ENCODE peak calls at places on chromosomes 5 and 9, in seven cellular contexts. X is suprapubic skin, Q is HCT116, C is body of pancreas, L is breast epithelium, K is gastrocnemius medialis, A is ovary. H is an unnamed sample.

GRCh38 chr9:122445155-122445749 is 32.5 kb downstream of the OR1J1 start:
- DNase-seq in X (no peak), Q (no peak), C (no peak), L (no peak), K (no peak), A (no peak), H (no peak)

GRCh38 chr5:123881791-123882244 is 369.8 kb downstream of the CSNK1G3 start:
- DNase-seq in X (no peak), Q (no peak), C (no peak), L (no peak), K (no peak), A (no peak), H (no peak)

GRCh38 chr5:142000709-142001484 is 11.9 kb downstream of the GNPDA1 start:
- DNase-seq in X (no peak), Q (no peak), C (no peak), L (no peak), K (no peak), A (no peak), H (no peak)

GRCh38 chr5:175035882-175036533 is 311.6 kb downstream of the MSX2 start:
- DNase-seq in X (no peak), Q (peak), C (no peak), L (no peak), K (no peak), A (no peak), H (no peak)

GRCh38 chr5:146137967-146138403 is 32.6 kb upstream of the PLAC8L1 start:
- DNase-seq in X (no peak), Q (no peak), C (no peak), L (peak), K (no peak), A (no peak), H (no peak)

GRCh38 chr5:176533390-176533789 is 3.8 kb downstream of the RNF44 start:
- DNase-seq in X (no peak), Q (no peak), C (no peak), L (no peak), K (no peak), A (peak), H (no peak)

GRCh38 chr9:22105005-22105722 is 96.1 kb upstream of the CDKN2B start:
- DNase-seq in X (no peak), Q (no peak), C (no peak), L (no peak), K (no peak), A (no peak), H (no peak)

GRCh38 chr5:34804398-34804797 is 34.6 kb upstream of the TTC23L start:
- DNase-seq in X (no peak), Q (no peak), C (no peak), L (no peak), K (no peak), A (no peak), H (no peak)

GRCh38 chr9:20356392-20357206 is 265.7 kb downstream of the MLLT3 start:
- DNase-seq in X (no peak), Q (peak), C (peak), L (peak), K (peak), A (peak), H (peak)

GRCh38 chr5:6729400-6730310 is 16.4 kb downstream of the TENT4A start:
- DNase-seq in X (no peak), Q (no peak), C (peak), L (no peak), K (no peak), A (no peak), H (no peak)

GRCh38 chr9:133106511-133107244 is 14.4 kb downstream of the RALGDS start:
- DNase-seq in X (no peak), Q (no peak), C (no peak), L (no peak), K (peak), A (peak), H (peak)

GRCh38 chr5:56608216-56608925 is 207.0 kb upstream of the MAP3K1 start:
- DNase-seq in X (no peak), Q (no peak), C (no peak), L (no peak), K (no peak), A (no peak), H (no peak)

GRCh38 chr9:18359335-18359734 is 114.6 kb upstream of the ADAMTSL1 start:
- DNase-seq in X (no peak), Q (no peak), C (no peak), L (no peak), K (no peak), A (no peak), H (no peak)

GRCh38 chr5:72067682-72068470 is 39.4 kb upstream of the MAP1B start:
- DNase-seq in X (no peak), Q (peak), C (no peak), L (no peak), K (no peak), A (no peak), H (no peak)

GRCh38 chr5:4553968-4554367 is 586.2 kb upstream of the ADAMTS16 start:
- DNase-seq in X (no peak), Q (no peak), C (no peak), L (no peak), K (no peak), A (no peak), H (no peak)

GRCh38 chr5:28301676-28302075 is 1263.3 kb upstream of the CDH9 start:
- DNase-seq in X (no peak), Q (no peak), C (no peak), L (no peak), K (no peak), A (no peak), H (no peak)
- H3K27ac ChIP-seq in X (no peak), Q (no peak), C (no peak), L (no peak), K (no peak), A (no peak), H (no peak)

GRCh38 chr5:134524219-134524825 is 1.1 kb upstream of the JADE2 start:
- DNase-seq in X (peak), Q (no peak), C (peak), L (peak), K (peak), A (peak), H (peak)
- TF ChIP-seq POLR2A in X (no peak), Q (peak), C (peak), L (peak), K (peak), A (peak), H (peak)

GRCh38 chr5:80184235-80185023 is 71.4 kb downstream of the SERINC5 start:
- DNase-seq in X (no peak), Q (no peak), C (peak), L (no peak), K (no peak), A (no peak), H (no peak)
- H3K27ac ChIP-seq in X (peak), Q (peak), C (peak), L (peak), K (no peak), A (no peak), H (peak)

GRCh38 chr9:129886226-129887174 is 51.2 kb downstream of the USP20 start:
- DNase-seq in X (no peak), Q (no peak), C (no peak), L (no peak), K (no peak), A (no peak), H (peak)
- TF ChIP-seq POLR2A in X (no peak), Q (no peak), C (no peak), L (no peak), K (no peak), A (no peak), H (no peak)

DNA sequence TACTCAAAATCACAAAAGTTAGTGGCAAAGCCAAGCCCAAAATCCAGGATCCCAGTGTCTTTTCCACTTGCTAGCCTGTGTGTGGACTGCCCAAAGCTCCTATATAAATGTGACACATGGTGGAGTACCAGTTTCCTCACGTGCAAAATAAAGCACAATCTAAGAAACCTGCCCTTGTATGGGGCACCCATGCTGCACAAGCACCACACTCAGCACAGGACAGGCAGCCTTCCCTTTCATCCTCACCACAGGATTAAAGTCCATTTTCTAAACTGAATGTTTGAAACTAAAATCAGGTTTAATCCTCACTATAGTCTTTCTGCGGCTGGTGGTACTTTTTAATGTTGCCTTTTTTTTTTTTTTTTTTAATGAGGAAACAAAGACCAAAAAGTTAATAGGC is 5.5 kb downstream of the CDK5RAP2 start:
- DNase-seq in X (no peak), Q (no peak), C (no peak), L (no peak), K (no peak), A (no peak), H (no peak)
- H3K27ac ChIP-seq in X (no peak), Q (no peak), C (no peak), L (no peak), K (peak), A (no peak), H (no peak)

GRCh38 chr5:126680215-126680817 is 79.6 kb downstream of the PHAX start:
- DNase-seq in X (no peak), Q (no peak), C (no peak), L (no peak), K (no peak), A (no peak), H (no peak)
- TF ChIP-seq POLR2A in X (no peak), Q (no peak), C (no peak), L (no peak), K (no peak), A (no peak), H (no peak)

GRCh38 chr5:93150311-93151012 is 430.6 kb downstream of the NR2F1-AS1 start:
- DNase-seq in X (no peak), Q (no peak), C (no peak), L (no peak), K (no peak), A (no peak), H (no peak)

GRCh38 chr5:93154551-93154950 is 426.5 kb downstream of the NR2F1-AS1 start:
- DNase-seq in X (no peak), Q (no peak), C (no peak), L (no peak), K (no peak), A (no peak), H (no peak)

GRCh38 chr5:93151896-93152295 is 429.1 kb downstream of the NR2F1-AS1 start:
- DNase-seq in X (no peak), Q (no peak), C (no peak), L (no peak), K (no peak), A (no peak), H (no peak)

GRCh38 chr5:93145767-93146166 is 435.3 kb downstream of the NR2F1-AS1 start:
- DNase-seq in X (no peak), Q (no peak), C (no peak), L (no peak), K (no peak), A (no peak), H (no peak)

GRCh38 chr5:93151121-93151520 is 429.9 kb downstream of the NR2F1-AS1 start:
- DNase-seq in X (no peak), Q (no peak), C (no peak), L (no peak), K (no peak), A (no peak), H (no peak)
- H3K27ac ChIP-seq in X (no peak), Q (peak), C (no peak), L (no peak), K (no peak), A (no peak), H (no peak)

DNA sequence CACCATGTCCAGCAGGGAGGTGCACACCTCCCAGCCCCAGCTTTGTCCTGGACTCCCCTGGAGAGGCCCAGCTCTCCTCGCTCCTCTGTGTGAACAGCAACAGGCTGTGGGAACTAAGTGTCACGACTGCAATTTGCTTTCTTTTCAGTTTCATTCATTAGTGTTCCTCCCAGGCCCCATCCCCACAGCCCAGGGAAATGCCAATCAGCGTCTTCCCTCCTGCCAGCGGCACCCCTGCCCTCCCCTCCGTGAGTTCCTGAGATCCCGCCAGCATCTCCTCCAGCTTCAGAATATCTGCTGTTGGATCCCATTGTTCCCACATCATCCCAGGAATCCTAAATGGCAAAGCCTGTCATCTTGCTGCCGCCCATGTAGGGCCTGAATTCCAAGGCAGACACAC is 13.1 kb upstream of the RPL26L1 start:
- DNase-seq in X (no peak), Q (no peak), C (no peak), L (no peak), K (no peak), A (no peak), H (no peak)
- TF ChIP-seq POLR2A in X (no peak), Q (no peak), C (no peak), L (no peak), K (no peak), A (no peak), H (no peak)